ENCODE peak calls at places on chromosomes 4 and X, in seven cellular contexts. D is GM23248; V is psoas muscle; S is cardiac muscle cell; B is neural progenitor cell; F is CD8-positive, alpha-beta T cell; U is uterus. E is an unnamed sample. For H3K4me1 and H3K27me3, the result is how much of the 10 kb centered on the place peaks cover.

GRCh38 chrX:43693602-43694406 is 37.7 kb downstream of the MAOA start:
- DNase-seq in D (no peak), V (no peak), S (no peak), B (no peak), F (no peak), U (no peak), E (no peak)

GRCh38 chr4:165588534-165589310 is 209.9 kb downstream of the CPE start:
- DNase-seq in D (no peak), V (no peak), S (peak), B (no peak), F (no peak), U (no peak), E (no peak)

GRCh38 chr4:22695917-22696316 is 3.2 kb downstream of the GBA3 start:
- DNase-seq in D (no peak), V (no peak), S (no peak), B (no peak), F (no peak), U (no peak), E (no peak)

GRCh38 chr4:104966349-104967033 is 180.2 kb upstream of the TET2 start:
- DNase-seq in D (no peak), V (no peak), S (peak), B (no peak), F (no peak), U (no peak), E (no peak)

GRCh38 chr4:100968046-100968445 is 379.3 kb downstream of the PPP3CA start:
- DNase-seq in D (no peak), V (no peak), S (no peak), B (no peak), F (no peak), U (no peak), E (no peak)

GRCh38 chr4:26056406-26056805 is 142.4 kb downstream of the SMIM20 start:
- DNase-seq in D (no peak), V (no peak), S (no peak), B (no peak), F (no peak), U (no peak), E (no peak)

GRCh38 chr4:76024007-76024406 is 710 bp upstream of the CXCL10 start:
- DNase-seq in D (no peak), V (no peak), S (no peak), B (no peak), F (no peak), U (no peak), E (no peak)

GRCh38 chrX:98956014-98956413 is 1454.1 kb downstream of the PCDH19 start:
- DNase-seq in D (no peak), V (no peak), S (no peak), B (peak), F (no peak), U (no peak), E (peak)

GRCh38 chrX:136525738-136526606 is 6.0 kb upstream of the VGLL1 start:
- DNase-seq in D (peak), V (peak), S (peak), B (no peak), F (no peak), U (peak), E (no peak)

GRCh38 chr4:89276296-89276695 is 31.3 kb downstream of the GPRIN3 start:
- DNase-seq in D (no peak), V (no peak), S (no peak), B (no peak), F (no peak), U (no peak), E (no peak)

GRCh38 chr4:189659302-189659701 is 281.4 kb upstream of the FRG1 start:
- DNase-seq in D (no peak), V (no peak), S (no peak), B (no peak), F (no peak), U (no peak), E (no peak)

GRCh38 chr4:89307446-89308160 is at the start of gene GPRIN3:
- DNase-seq in D (peak), V (peak), S (peak), B (peak), F (peak), U (peak), E (no peak)

GRCh38 chrX:130756233-130756632 is 146.8 kb downstream of the ENOX2 start:
- DNase-seq in D (no peak), V (no peak), S (no peak), B (no peak), F (no peak), U (no peak), E (no peak)

GRCh38 chrX:124332481-124333424 is at the start of gene TEX13D:
- DNase-seq in D (no peak), V (peak), S (no peak), B (no peak), F (no peak), U (no peak), E (no peak)

GRCh38 chrX:68018248-68019203 is 414.8 kb downstream of the OPHN1 start:
- DNase-seq in D (peak), V (no peak), S (peak), B (peak), F (no peak), U (no peak), E (peak)

GRCh38 chr4:1866095-1866755 is 5.0 kb upstream of the NSD2 start:
- DNase-seq in D (no peak), V (no peak), S (no peak), B (no peak), F (no peak), U (no peak), E (no peak)
- H3K4me1 ChIP-seq in D (under half), V (under half), S (under half), B (under half), F (under half), U (under half), E (under half)

GRCh38 chrX:53081925-53082772 is at the start of gene TSPYL2:
- DNase-seq in D (peak), V (peak), S (peak), B (peak), F (peak), U (peak), E (no peak)
- H3K27me3 ChIP-seq in D (under half), V (under half), S (under half), B (under half), F (under half), U (under half), E (under half)

GRCh38 chrX:37755073-37755472 is 24.8 kb upstream of the CYBB start:
- DNase-seq in D (no peak), V (no peak), S (no peak), B (no peak), F (no peak), U (no peak), E (no peak)

GRCh38 chrX:37754518-37754917 is 25.3 kb upstream of the CYBB start:
- DNase-seq in D (no peak), V (no peak), S (no peak), B (no peak), F (no peak), U (no peak), E (no peak)

GRCh38 chrX:37753384-37753783 is 26.5 kb upstream of the CYBB start:
- DNase-seq in D (no peak), V (no peak), S (no peak), B (no peak), F (no peak), U (no peak), E (no peak)

GRCh38 chrX:37757082-37757481 is 22.8 kb upstream of the CYBB start:
- DNase-seq in D (no peak), V (no peak), S (no peak), B (no peak), F (no peak), U (no peak), E (no peak)

GRCh38 chrX:37752941-37753340 is 26.9 kb upstream of the CYBB start:
- DNase-seq in D (no peak), V (no peak), S (no peak), B (no peak), F (no peak), U (no peak), E (no peak)
- H3K27ac ChIP-seq in D (no peak), V (no peak), S (no peak), B (no peak), F (no peak), U (no peak), E (no peak)

GRCh38 chr4:96459105-96459504 is 619.2 kb downstream of the PDHA2 start:
- DNase-seq in D (no peak), V (no peak), S (no peak), B (no peak), F (no peak), U (no peak), E (no peak)
- H3K4me1 ChIP-seq in D (under half), V (under half), S (under half), B (under half), F (under half), U (under half), E (under half)

DNA sequence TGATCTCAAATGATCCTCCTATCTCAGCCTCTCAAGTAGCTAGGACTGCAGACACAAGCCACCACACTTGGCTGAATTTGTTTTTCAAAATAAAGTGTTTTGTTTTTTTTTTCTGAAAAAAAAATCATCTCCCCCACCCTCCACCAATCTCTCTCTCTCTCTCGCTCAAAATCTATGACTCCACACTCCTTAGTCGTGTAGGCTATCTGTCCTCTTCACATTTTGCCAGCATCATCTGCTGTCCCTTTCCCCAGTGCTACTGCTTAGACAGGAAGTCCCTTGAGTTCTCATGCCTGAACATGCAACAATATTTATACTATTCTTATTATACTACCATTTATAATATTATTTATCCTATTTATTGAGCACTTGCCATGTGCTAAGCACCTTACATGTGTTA is 80.7 kb upstream of the TMEM164 start:
- DNase-seq in D (no peak), V (no peak), S (no peak), B (no peak), F (no peak), U (no peak), E (no peak)
- H3K27me3 ChIP-seq in D (under half), V (under half), S (under half), B (under half), F (under half), U (under half), E (under half)

GRCh38 chrX:45801554-45801953 is 600.9 kb upstream of the DIPK2B start:
- DNase-seq in D (peak), V (no peak), S (peak), B (peak), F (no peak), U (no peak), E (no peak)
- H3K27ac ChIP-seq in D (peak), V (no peak), S (no peak), B (no peak), F (no peak), U (no peak), E (no peak)

E was measured in iPS DF 6.9.